ENCODE peak calls at places on chromosome 3, in seven cellular contexts. M is IMR-90, N is adrenal gland, F is lower lobe of right lung, K is stomach, Z is psoas muscle, O is heart left ventricle. Y is an unnamed sample. For H3K27me3, the result is how much of the 10 kb centered on the place peaks cover.

GRCh38 chr3:197335428-197336132 is 37.2 kb upstream of the DLG1 start:
- DNase-seq in M (no peak), N (no peak), F (no peak), Z (no peak), O (no peak), K (no peak), Y (no peak)

GRCh38 chr3:175107231-175107630 is 248.1 kb downstream of the NAALADL2 start:
- DNase-seq in F (no peak), O (no peak), K (no peak), Z (no peak), M (peak), N (no peak), Y (no peak)

GRCh38 chr3:115806501-115806900 is 183.2 kb downstream of the GAP43 start:
- DNase-seq in M (peak), O (no peak), Z (no peak), K (no peak), N (no peak), F (no peak), Y (no peak)

GRCh38 chr3:190504354-190505125 is 9.3 kb upstream of the IL1RAP start:
- DNase-seq in K (no peak), O (no peak), M (peak), Z (no peak), F (no peak), N (no peak), Y (no peak)

GRCh38 chr3:87710028-87710427 is 348.8 kb downstream of the CGGBP1 start:
- DNase-seq in F (no peak), M (no peak), K (no peak), O (no peak), Z (no peak), N (no peak), Y (no peak)

GRCh38 chr3:18572809-18573208 is 147.7 kb upstream of the SATB1 start:
- DNase-seq in O (no peak), N (no peak), M (no peak), K (no peak), F (no peak), Z (no peak), Y (no peak)

GRCh38 chr3:11642455-11643162 is 1.1 kb downstream of the VGLL4 start:
- DNase-seq in M (peak), F (peak), Z (peak), O (peak), N (peak), K (peak), Y (peak)

GRCh38 chr3:8519774-8520448 is 18.3 kb downstream of the LMCD1 start:
- DNase-seq in N (no peak), O (no peak), M (no peak), Z (no peak), K (no peak), F (no peak), Y (no peak)

GRCh38 chr3:73499787-73500186 is 125.0 kb downstream of the PDZRN3 start:
- DNase-seq in O (no peak), M (no peak), Z (no peak), N (no peak), F (no peak), K (no peak), Y (no peak)

GRCh38 chr3:190494907-190495306 is 19.0 kb upstream of the IL1RAP start:
- DNase-seq in F (no peak), K (no peak), M (no peak), O (no peak), N (no peak), Z (no peak), Y (no peak)

GRCh38 chr3:24944803-24945202 is 450.2 kb upstream of the THRB start:
- DNase-seq in N (no peak), K (no peak), Z (no peak), F (no peak), M (no peak), O (no peak), Y (no peak)

GRCh38 chr3:2354702-2355101 is 256.0 kb downstream of the CNTN4 start:
- DNase-seq in K (no peak), M (no peak), O (no peak), Z (no peak), N (no peak), F (no peak), Y (no peak)

GRCh38 chr3:138726966-138727365 is 107.8 kb downstream of the PIK3CB start:
- DNase-seq in N (no peak), O (no peak), Z (no peak), K (no peak), M (peak), F (no peak), Y (no peak)

GRCh38 chr3:52294320-52295150 is 6.9 kb downstream of the GLYCTK start:
- DNase-seq in F (peak), Z (no peak), O (no peak), M (no peak), N (no peak), K (no peak), Y (no peak)

GRCh38 chr3:174408310-174408709 is 450.8 kb upstream of the NAALADL2 start:
- DNase-seq in M (peak), F (no peak), K (no peak), N (no peak), Z (no peak), O (peak), Y (no peak)

GRCh38 chr3:128502-128901 is 68.1 kb upstream of the CHL1 start:
- DNase-seq in F (no peak), Z (no peak), O (no peak), N (no peak), K (no peak), M (no peak), Y (no peak)

GRCh38 chr3:77149382-77149781 is 109.5 kb downstream of the ROBO2 start:
- DNase-seq in N (no peak), K (no peak), Z (no peak), M (no peak), O (no peak), F (no peak), Y (no peak)

GRCh38 chr3:67335813-67336212 is 318.6 kb downstream of the SUCLG2 start:
- DNase-seq in N (no peak), F (no peak), M (no peak), Z (no peak), K (no peak), O (no peak), Y (no peak)

GRCh38 chr3:179046497-179047353 is 24.9 kb downstream of the ZMAT3 start:
- DNase-seq in N (no peak), M (peak), F (no peak), K (no peak), Z (no peak), O (no peak), Y (no peak)

GRCh38 chr3:13610006-13610570 is 61.2 kb downstream of the FBLN2 start:
- DNase-seq in K (no peak), M (no peak), N (no peak), O (no peak), Z (no peak), F (no peak), Y (no peak)

GRCh38 chr3:4289044-4289443 is 14.1 kb upstream of the SETMAR start:
- DNase-seq in M (no peak), Z (no peak), F (no peak), O (no peak), N (no peak), K (no peak), Y (no peak)

GRCh38 chr3:13644341-13645082 is 95.6 kb downstream of the FBLN2 start:
- DNase-seq in N (no peak), O (no peak), M (peak), F (no peak), K (no peak), Z (no peak), Y (peak)

GRCh38 chr3:134937256-134938023 is 142.4 kb downstream of the EPHB1 start:
- DNase-seq in K (no peak), Z (no peak), N (no peak), O (no peak), M (no peak), F (no peak), Y (no peak)

GRCh38 chr3:124415471-124415960 is 314.7 kb upstream of the UMPS start:
- DNase-seq in N (no peak), F (no peak), K (no peak), M (no peak), Z (no peak), O (no peak), Y (no peak)

GRCh38 chr3:101167341-101167740 is 153.0 kb downstream of the IMPG2 start:
- DNase-seq in M (no peak), O (no peak), F (no peak), K (no peak), Z (no peak), N (no peak), Y (no peak)

GRCh38 chr3:196270499-196270898 is 17.0 kb downstream of the PCYT1A start:
- DNase-seq in Z (no peak), N (no peak), O (no peak), K (no peak), F (no peak), M (no peak), Y (no peak)

GRCh38 chr3:9179826-9180763 is 69.4 kb downstream of the SRGAP3 start:
- DNase-seq in O (no peak), K (no peak), Z (no peak), N (no peak), F (no peak), M (no peak), Y (no peak)

GRCh38 chr3:138681463-138682215 is 73.1 kb downstream of the FAIM start:
- DNase-seq in N (no peak), O (no peak), M (no peak), F (no peak), K (no peak), Z (no peak), Y (no peak)

GRCh38 chr3:5187920-5188418 is 462 bp downstream of the EDEM1 start:
- DNase-seq in M (peak), Z (peak), F (peak), O (peak), K (no peak), N (peak), Y (no peak)

GRCh38 chr3:48194446-48195071 is 6.3 kb upstream of the CDC25A start:
- DNase-seq in K (peak), O (no peak), M (peak), Z (peak), F (peak), N (peak), Y (no peak)

GRCh38 chr3:141425523-141426233 is 57.4 kb downstream of the ZBTB38 start:
- DNase-seq in O (no peak), F (no peak), N (no peak), Z (no peak), K (no peak), M (peak), Y (no peak)

GRCh38 chr3:141389703-141390102 is 21.4 kb downstream of the ZBTB38 start:
- DNase-seq in F (no peak), M (peak), Z (no peak), K (no peak), O (no peak), N (no peak), Y (no peak)

GRCh38 chr3:196659901-196660351 is 20.4 kb downstream of the NRROS start:
- DNase-seq in Z (no peak), K (no peak), M (no peak), N (no peak), O (no peak), F (no peak), Y (no peak)

GRCh38 chr3:85780806-85781205 is 822.0 kb downstream of the CADM2 start:
- DNase-seq in M (no peak), O (no peak), N (no peak), F (no peak), K (no peak), Z (no peak), Y (no peak)

GRCh38 chr3:46301122-46301835 is 52.6 kb upstream of the CCR2 start:
- DNase-seq in N (no peak), Z (no peak), O (no peak), F (no peak), K (no peak), M (no peak), Y (no peak)

GRCh38 chr3:24352893-24353553 is 141.6 kb downstream of the THRB start:
- DNase-seq in F (no peak), O (no peak), N (no peak), Z (no peak), K (no peak), M (no peak), Y (no peak)

GRCh38 chr3:180828001-180828720 is 84.3 kb upstream of the FXR1 start:
- DNase-seq in N (no peak), O (no peak), Z (no peak), F (no peak), M (no peak), K (no peak), Y (no peak)

DNA sequence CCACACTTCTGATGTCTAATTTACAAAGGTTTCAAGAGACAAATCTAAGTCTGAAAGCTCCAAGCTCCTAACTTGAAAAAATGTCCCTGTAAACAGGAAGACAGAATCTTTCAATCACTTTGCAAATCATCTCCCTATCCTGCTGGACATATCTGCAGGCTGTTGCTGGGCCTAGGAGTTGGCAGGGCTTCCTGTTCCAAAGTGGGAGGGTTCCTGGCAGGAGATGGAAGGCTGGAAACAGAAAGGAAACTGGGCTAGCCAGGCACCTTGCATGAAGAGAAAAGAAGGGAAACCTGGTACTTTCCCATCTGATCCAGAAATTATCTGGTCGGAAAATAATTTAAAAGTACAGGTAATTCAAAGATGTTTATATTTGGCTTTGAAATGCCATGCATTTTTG is 227.3 kb upstream of the IL12A start:
- DNase-seq in Z (no peak), N (peak), M (peak), K (peak), O (no peak), F (no peak), Y (no peak)
- H3K4me3 ChIP-seq in Z (no peak), N (no peak), M (no peak), K (no peak), O (no peak), F (no peak), Y (no peak)

GRCh38 chr3:98994128-98994762 is 92.8 kb upstream of the DCBLD2 start:
- DNase-seq in M (peak), Z (no peak), K (no peak), F (no peak), N (no peak), O (no peak), Y (no peak)
- TF ChIP-seq CTCF in M (peak), Z (peak), K (peak), F (peak), N (peak), O (peak), Y (peak)

DNA sequence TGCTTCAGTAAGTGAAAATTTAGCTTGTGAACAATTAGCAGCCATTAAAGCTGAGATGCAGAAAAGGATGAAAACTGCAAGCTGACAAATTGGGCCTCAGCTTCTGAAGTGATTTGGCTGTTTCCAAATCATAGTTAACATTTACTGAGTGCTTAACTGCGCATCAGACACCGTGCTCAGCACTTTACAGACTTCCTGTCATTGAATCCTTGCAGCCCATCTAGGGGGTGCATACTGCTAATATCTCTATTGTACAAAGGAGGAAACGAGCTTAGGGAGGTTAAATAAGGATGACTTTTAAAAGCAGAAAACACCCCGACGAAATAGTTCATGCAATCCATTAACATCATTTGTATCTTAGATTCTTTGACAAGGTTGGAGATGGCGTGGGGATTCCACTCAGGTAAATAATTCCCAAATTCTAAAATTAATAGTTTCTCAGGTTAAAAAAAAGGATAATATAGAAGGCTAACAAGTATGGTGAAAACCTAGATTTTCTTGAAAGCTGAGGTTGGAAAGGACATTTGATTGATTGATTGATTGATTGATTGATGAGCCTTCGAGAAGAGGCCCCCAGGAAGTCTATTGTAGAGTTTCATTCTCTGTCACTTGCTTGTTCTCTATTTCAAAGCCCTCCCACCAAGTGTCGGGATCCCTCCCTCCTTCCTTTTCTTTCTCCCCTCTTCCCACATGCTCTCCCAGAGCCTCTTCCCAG is 23.5 kb upstream of the EPHB3 start:
- DNase-seq in K (no peak), Z (no peak), N (no peak), F (no peak), O (no peak), M (no peak), Y (no peak)
- H3K27me3 ChIP-seq in K (under half), Z (under half), N (under half), F (under half), O (under half), M (under half), Y (under half)

GRCh38 chr3:40800343-40800742 is 275.6 kb downstream of the ZNF621 start:
- DNase-seq in F (no peak), O (no peak), M (peak), K (no peak), N (peak), Z (peak), Y (peak)
- H3K4me3 ChIP-seq in F (no peak), O (no peak), M (no peak), K (no peak), N (no peak), Z (no peak), Y (no peak)

GRCh38 chr3:57961828-57962447 is 46.3 kb upstream of the FLNB start:
- DNase-seq in M (peak), N (no peak), Z (no peak), K (no peak), F (no peak), O (no peak), Y (no peak)
- TF ChIP-seq CTCF in M (peak), N (no peak), Z (no peak), K (no peak), F (peak), O (no peak), Y (peak)

DNA sequence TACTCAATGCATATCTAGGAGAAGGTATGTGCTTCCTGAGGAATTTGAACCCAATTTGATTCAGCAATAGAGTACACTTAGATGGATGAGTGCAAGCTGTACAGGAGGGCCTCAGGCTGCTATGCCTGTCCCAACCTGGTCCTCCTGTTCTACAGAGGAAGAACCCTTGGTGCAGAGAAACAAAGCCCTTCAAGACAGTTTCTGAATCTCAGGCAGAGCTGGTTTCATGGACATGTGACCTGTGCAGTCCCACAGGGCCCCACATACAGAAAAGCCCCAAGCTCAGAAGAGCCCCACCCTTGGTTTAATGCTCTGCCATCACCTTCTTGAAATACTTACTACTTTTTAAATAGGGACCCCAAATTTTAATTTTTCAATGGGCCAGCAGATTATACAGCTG is 15.3 kb downstream of the FOXP1 start:
- DNase-seq in Z (no peak), K (no peak), F (no peak), N (no peak), M (no peak), O (no peak), Y (no peak)
- H3K27me3 ChIP-seq in Z (under half), K (under half), F (under half), N (under half), M (under half), O (under half), Y (under half)

GRCh38 chr3:122558605-122559004 is 5.5 kb downstream of the PARP9 start:
- DNase-seq in O (no peak), F (no peak), K (no peak), Z (no peak), M (no peak), N (peak), Y (no peak)

GRCh38 chr3:122559906-122560305 is 4.2 kb downstream of the PARP9 start:
- DNase-seq in O (no peak), F (no peak), K (no peak), M (no peak), N (no peak), Z (no peak), Y (no peak)

GRCh38 chr3:122553171-122553570 is 10.9 kb downstream of the PARP9 start:
- DNase-seq in N (no peak), F (no peak), M (no peak), Z (no peak), O (no peak), K (no peak), Y (no peak)

DNA sequence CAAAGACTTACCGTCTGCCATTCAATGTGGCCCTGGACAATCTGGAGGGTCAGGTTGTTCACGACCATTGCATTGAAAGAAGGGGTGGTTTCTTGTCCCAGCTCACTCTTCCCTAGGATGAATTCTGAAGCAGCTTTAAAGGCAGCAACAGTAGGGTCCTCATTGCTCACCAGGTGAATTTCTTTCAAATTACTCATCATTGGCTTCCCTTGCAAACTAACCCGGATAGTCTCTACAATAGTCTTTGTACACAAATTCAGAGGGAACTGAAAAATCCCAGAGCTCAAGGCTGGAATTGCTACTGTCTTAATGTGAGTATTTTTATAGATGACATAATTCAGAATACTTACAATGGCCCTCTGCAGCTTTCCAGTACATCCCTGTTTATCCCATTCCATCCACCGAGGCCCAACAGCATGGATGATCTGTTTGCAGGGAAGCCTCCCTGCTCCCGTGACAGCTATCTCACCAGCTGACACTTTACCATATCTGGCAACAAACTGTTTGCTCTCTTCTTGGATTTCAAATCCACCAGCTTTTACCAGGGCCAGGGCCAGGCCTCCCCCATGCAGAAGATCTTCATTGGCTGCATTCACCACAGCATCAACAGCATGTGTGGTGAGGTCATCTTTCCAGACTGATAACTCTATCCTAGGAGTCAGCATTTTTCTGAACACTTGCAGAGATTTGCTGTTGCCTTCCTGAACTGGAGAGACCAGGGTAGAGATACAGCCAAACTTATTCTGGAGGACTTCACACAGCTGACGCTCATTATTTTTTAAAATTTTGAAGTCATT is 8.6 kb downstream of the PARP9 start:
- DNase-seq in O (no peak), Z (no peak), N (no peak), F (no peak), M (peak), K (no peak), Y (no peak)
- H3K4me3 ChIP-seq in O (no peak), Z (no peak), N (no peak), F (no peak), M (no peak), K (no peak), Y (no peak)